ENCODE peak calls at places on chromosomes 13 and 19, in five cellular contexts. C, R, A, W and P are unnamed samples.
A peak's percentile ranks its signal among the peaks of the same experiment; 100 is the strongest.

GRCh38 chr13:40664100-40665060 is 2.1 kb downstream of the FOXO1 start:
- DNase-seq in C (peak; percentile 50), R (peak; percentile 36), A (peak; percentile 87), W (peak; percentile 92), P (peak; percentile 84)

GRCh38 chr13:60329221-60329983 is 67.6 kb upstream of the TDRD3 start:
- DNase-seq in C (peak; percentile 29), R (peak; percentile 14), A (no peak), W (no peak), P (no peak)

GRCh38 chr19:10718205-10719196 is 622 bp downstream of the DNM2 start:
- DNase-seq in C (peak; percentile 16), R (peak; percentile 31), A (peak; percentile 58), W (peak; percentile 77), P (peak; percentile 50)

GRCh38 chr13:78194904-78195639 is 276.4 kb upstream of the EDNRB start:
- DNase-seq in C (peak; percentile 74), R (no peak), A (no peak), W (no peak), P (no peak)

GRCh38 chr19:46409146-46409545 is 4.2 kb downstream of the CCDC8 start:
- DNase-seq in C (no peak), R (no peak), A (no peak), W (no peak), P (no peak)

GRCh38 chr13:40149611-40150283 is 494.3 kb downstream of the COG6 start:
- DNase-seq in C (peak; percentile 91), R (peak; percentile 82), A (no peak), W (no peak), P (no peak)

GRCh38 chr13:46295531-46296464 is 84.1 kb downstream of the LRRC63 start:
- DNase-seq in C (peak; percentile 96), R (peak; percentile 86), A (no peak), W (no peak), P (peak; percentile 4)

GRCh38 chr13:39767791-39768564 is 112.5 kb downstream of the COG6 start:
- DNase-seq in C (no peak), R (no peak), A (no peak), W (no peak), P (no peak)

GRCh38 chr13:73268306-73268705 is 209.5 kb downstream of the KLF5 start:
- DNase-seq in C (peak; percentile 27), R (peak; percentile 87), A (no peak), W (peak; percentile 63), P (no peak)

GRCh38 chr13:110187501-110188161 is 119.3 kb downstream of the COL4A1 start:
- DNase-seq in C (peak; percentile 88), R (peak; percentile 47), A (peak; percentile 43), W (no peak), P (peak; percentile 26)

GRCh38 chr19:12984683-12985048 is 10.6 kb upstream of the NFIX start:
- DNase-seq in C (no peak), R (no peak), A (no peak), W (no peak), P (no peak)

GRCh38 chr13:102609696-102610095 is 12.9 kb downstream of the TPP2 start:
- DNase-seq in C (no peak), R (no peak), A (no peak), W (no peak), P (no peak)

GRCh38 chr19:30696514-30696913 is 324.3 kb downstream of the ZNF536 start:
- DNase-seq in C (no peak), R (no peak), A (no peak), W (no peak), P (peak; percentile 63)

GRCh38 chr13:25380741-25381324 is 9.1 kb downstream of the ATP8A2 start:
- DNase-seq in C (no peak), R (no peak), A (no peak), W (no peak), P (no peak)

GRCh38 chr19:6529937-6530384 is 865 bp upstream of the TNFSF9 start:
- DNase-seq in C (no peak), R (no peak), A (no peak), W (no peak), P (no peak)

GRCh38 chr13:33126909-33127607 is 110.8 kb downstream of the KL start:
- DNase-seq in C (peak; percentile 55), R (no peak), A (peak; percentile 64), W (peak; percentile 76), P (peak; percentile 67)
- TF ChIP-seq CTCF in C (peak; percentile 45), R (no peak), A (no peak), W (peak; percentile 31), P (no peak)

GRCh38 chr13:30654430-30654829 is 36.7 kb downstream of the USPL1 start:
- DNase-seq in C (no peak), R (no peak), A (no peak), W (no peak), P (no peak)
- H3K36me3 ChIP-seq in C (peaks cover 1% of the 10 kb centered on the region), R (peaks cover 25% of the 10 kb centered on the region), A (peaks cover 90% of the 10 kb centered on the region), W (peaks cover 3% of the 10 kb centered on the region), P (peaks cover 30% of the 10 kb centered on the region)

DNA sequence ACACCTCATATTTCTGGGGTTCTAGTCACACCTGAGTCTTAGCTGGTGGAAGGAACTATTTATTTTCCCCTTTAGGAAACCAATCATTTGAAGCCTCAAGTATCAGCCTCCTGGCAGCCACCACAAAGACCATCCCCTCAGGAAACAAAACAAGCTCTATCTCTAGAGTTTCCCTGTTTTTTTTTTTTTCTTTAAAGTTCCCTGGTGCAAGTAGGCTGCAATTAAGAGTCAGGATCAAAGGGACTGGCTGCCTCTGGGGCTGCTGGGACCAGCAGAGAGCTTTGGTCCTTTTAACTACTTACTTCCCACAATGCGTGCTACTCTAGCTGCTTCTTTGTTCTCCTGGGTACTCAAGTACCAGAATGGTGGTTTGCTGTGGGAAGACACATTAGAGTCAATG is 11.4 kb downstream of the MBNL2 start:
- DNase-seq in C (no peak), R (no peak), A (no peak), W (no peak), P (no peak)
- H3K27ac ChIP-seq in C (no peak overlapping the region), R (no peak overlapping the region), A (peak overlapping the region; percentile 88), W (no peak overlapping the region), P (no peak overlapping the region)

GRCh38 chr19:49818691-49819331 is 722 bp downstream of the MED25 start:
- DNase-seq in C (no peak), R (no peak), A (no peak), W (no peak), P (peak; percentile 18)

GRCh38 chr19:49814010-49814409 is 918 bp upstream of the FUZ start:
- DNase-seq in C (no peak), R (no peak), A (no peak), W (no peak), P (no peak)

GRCh38 chr19:49816616-49817015 is 1.5 kb upstream of the MED25 start:
- DNase-seq in C (no peak), R (no peak), A (no peak), W (no peak), P (no peak)

GRCh38 chr19:49820125-49820524 is 2.0 kb downstream of the MED25 start:
- DNase-seq in C (peak; percentile 17), R (no peak), A (no peak), W (no peak), P (peak; percentile 44)

GRCh38 chr19:49817964-49818690 is at the start of gene MED25:
- DNase-seq in C (peak; percentile 69), R (peak; percentile 78), A (peak; percentile 87), W (peak; percentile 94), P (peak; percentile 81)
- TF ChIP-seq CTCF in C (no peak), R (no peak), A (peak; percentile 40), W (peak; percentile 31), P (peak; percentile 33)

DNA sequence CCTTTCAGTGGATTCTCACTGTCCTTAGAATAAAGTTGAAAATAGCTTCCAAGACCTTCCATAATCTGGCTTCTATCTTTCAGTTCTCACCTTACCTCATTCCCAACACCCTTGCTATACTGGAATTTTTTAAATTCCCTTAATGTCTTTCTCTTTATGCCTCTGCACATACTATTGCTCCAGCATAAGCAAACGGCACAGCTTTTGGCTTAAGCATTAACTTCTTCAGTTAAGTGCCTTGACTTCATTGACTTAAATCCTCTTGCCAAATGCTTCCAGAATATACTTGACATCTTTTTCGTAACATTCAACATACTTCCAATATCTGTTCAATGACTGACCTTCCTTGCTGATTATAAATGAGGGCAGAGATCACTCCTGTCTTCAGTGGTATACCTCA is 34.0 kb downstream of the SERPINE3 start:
- DNase-seq in C (no peak), R (no peak), A (no peak), W (no peak), P (no peak)
- H3K36me3 ChIP-seq in C (peaks cover 10% of the 10 kb centered on the region), R (peaks cover 41% of the 10 kb centered on the region), A (peaks cover 88% of the 10 kb centered on the region), W (peaks cover 6% of the 10 kb centered on the region), P (peaks cover 26% of the 10 kb centered on the region)

DNA sequence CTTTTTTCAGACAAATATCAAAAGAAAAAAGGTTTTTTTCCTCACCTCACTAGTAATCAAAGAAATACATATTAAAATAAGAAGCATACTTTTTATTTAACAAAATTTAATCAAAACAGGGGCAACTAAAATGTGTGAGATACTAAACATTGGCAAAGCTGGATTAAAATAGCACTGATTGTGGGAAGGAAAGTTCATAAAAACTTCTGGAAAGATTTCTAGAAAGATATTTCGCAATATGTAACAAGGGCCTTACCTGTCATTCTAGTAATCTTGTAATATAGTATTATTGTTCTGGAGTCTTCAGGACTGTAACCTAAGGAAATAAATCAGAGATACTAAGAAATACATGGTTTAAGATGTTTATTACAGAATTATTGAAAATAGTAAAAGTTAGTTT is 482.5 kb downstream of the SUCLA2 start:
- DNase-seq in C (no peak), R (no peak), A (no peak), W (no peak), P (no peak)
- H3K27ac ChIP-seq in C (no peak overlapping the region), R (no peak overlapping the region), A (no peak overlapping the region), W (no peak overlapping the region), P (no peak overlapping the region)

DNA sequence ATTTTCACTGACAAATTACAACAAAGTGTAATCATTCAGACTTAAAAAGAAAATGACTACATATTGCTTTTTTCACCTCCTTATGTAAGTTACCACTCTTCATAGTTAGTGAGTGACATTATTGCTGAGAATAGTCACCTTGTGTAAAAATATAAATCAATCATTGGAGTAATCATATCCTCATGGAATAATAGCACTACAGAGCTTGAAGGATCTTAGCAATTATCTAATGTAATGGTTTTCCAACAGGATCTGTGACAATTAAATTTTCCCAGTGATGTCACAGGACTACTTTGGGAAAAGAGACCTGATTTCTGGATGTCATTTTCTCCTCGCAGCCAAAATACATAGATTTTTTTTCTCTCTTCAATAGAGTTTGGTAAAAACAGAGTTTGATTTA is 833.0 kb upstream of the PCDH9 start:
- DNase-seq in C (no peak), R (no peak), A (no peak), W (no peak), P (no peak)
- TF ChIP-seq CTCF in C (no peak), R (no peak), A (no peak), W (no peak), P (no peak)